ENCODE peak calls at places on chromosome 7, in six cellular contexts. T is A673, O is kidney, P is prostate gland, F is A549, U is tibial nerve. E is an unnamed sample.

GRCh38 chr7:391411-391951 is 101.5 kb downstream of the FOXL3 start:
- DNase-seq in T (no peak), O (peak; percentile 72), P (peak; percentile 58), F (no peak), U (no peak), E (no peak)

GRCh38 chr7:80530136-80530535 is 18.3 kb upstream of the GNAT3 start:
- DNase-seq in T (no peak), O (no peak), P (no peak), F (no peak), U (no peak), E (no peak)

GRCh38 chr7:84256481-84256880 is 61.9 kb upstream of the SEMA3A start:
- DNase-seq in T (no peak), O (no peak), P (no peak), F (no peak), U (no peak), E (no peak)

GRCh38 chr7:30430777-30431176 is 47.8 kb downstream of the NOD1 start:
- DNase-seq in T (no peak), O (peak; percentile 51), P (no peak), F (no peak), U (no peak), E (no peak)

GRCh38 chr7:155844526-155844925 is 32.3 kb upstream of the SHH start:
- DNase-seq in T (no peak), O (no peak), P (no peak), F (no peak), U (no peak), E (no peak)

GRCh38 chr7:149704507-149704906 is 68.9 kb downstream of the ZNF467 start:
- DNase-seq in T (no peak), O (no peak), P (no peak), F (no peak), U (no peak), E (no peak)

GRCh38 chr7:57414415-57414814 is 35.6 kb upstream of the ZNF716 start:
- DNase-seq in T (no peak), O (peak; percentile 37), P (no peak), F (no peak), U (no peak), E (no peak)

GRCh38 chr7:117118579-117119180 is 165.4 kb downstream of the ST7 start:
- DNase-seq in T (no peak), O (no peak), P (no peak), F (no peak), U (no peak), E (no peak)

GRCh38 chr7:47326808-47327207 is 255.1 kb downstream of the TNS3 start:
- DNase-seq in T (no peak), O (peak; percentile 76), P (no peak), F (no peak), U (no peak), E (no peak)

GRCh38 chr7:79806161-79806734 is 328.4 kb upstream of the GNAI1 start:
- DNase-seq in T (peak; percentile 25), O (no peak), P (no peak), F (no peak), U (no peak), E (no peak)

GRCh38 chr7:13920053-13920697 is 69.3 kb downstream of the ETV1 start:
- DNase-seq in T (peak; percentile 98), O (no peak), P (peak; percentile 51), F (peak; percentile 7), U (no peak), E (peak; percentile 27)

GRCh38 chr7:32206987-32207386 is 136.8 kb upstream of the PDE1C start:
- DNase-seq in T (peak; percentile 4), O (no peak), P (no peak), F (peak; percentile 40), U (no peak), E (peak; percentile 13)

GRCh38 chr7:52017802-52018679 is 701.4 kb upstream of the COBL start:
- DNase-seq in T (peak; percentile 1), O (no peak), P (no peak), F (peak; percentile 19), U (no peak), E (peak; percentile 23)

GRCh38 chr7:141231018-141231792 is 157.3 kb downstream of the TMEM178B start:
- DNase-seq in T (peak; percentile 70), O (peak; percentile 45), P (no peak), F (peak; percentile 19), U (no peak), E (peak; percentile 53)

GRCh38 chr7:157464111-157464970 is 127.5 kb downstream of the DNAJB6 start:
- DNase-seq in T (peak; percentile 51), O (no peak), P (no peak), F (no peak), U (no peak), E (no peak)

GRCh38 chr7:69374036-69374420 is 224.2 kb upstream of the AUTS2 start:
- DNase-seq in T (no peak), O (no peak), P (no peak), F (no peak), U (no peak), E (no peak)

GRCh38 chr7:44801890-44802289 is 5.4 kb downstream of the PPIA start:
- DNase-seq in T (no peak), O (no peak), P (no peak), F (no peak), U (no peak), E (no peak)

GRCh38 chr7:123410273-123410928 is 124.0 kb downstream of the IQUB start:
- DNase-seq in T (peak; percentile 12), O (no peak), P (peak; percentile 5), F (no peak), U (no peak), E (peak; percentile 40)

GRCh38 chr7:132783824-132784223 is 207.6 kb upstream of the PLXNA4 start:
- DNase-seq in T (peak; percentile 12), O (no peak), P (no peak), F (peak; percentile 67), U (no peak), E (no peak)

GRCh38 chr7:140619101-140619615 is 21.5 kb downstream of the DENND2A start:
- DNase-seq in T (no peak), O (no peak), P (no peak), F (no peak), U (no peak), E (no peak)

GRCh38 chr7:142385528-142386340 is 127.9 kb upstream of the PRSS58 start:
- DNase-seq in T (peak; percentile 78), O (peak; percentile 76), P (no peak), F (peak; percentile 34), U (no peak), E (peak; percentile 39)

GRCh38 chr7:29384277-29384676 is 179.4 kb upstream of the PRR15 start:
- DNase-seq in T (no peak), O (no peak), P (no peak), F (no peak), U (no peak), E (no peak)

GRCh38 chr7:155710530-155710929 is 66.1 kb downstream of the RBM33 start:
- DNase-seq in T (no peak), O (no peak), P (no peak), F (no peak), U (no peak), E (no peak)

GRCh38 chr7:6375346-6376101 is 72.2 kb downstream of the DAGLB start:
- DNase-seq in T (peak; percentile 46), O (no peak), P (no peak), F (no peak), U (no peak), E (no peak)

GRCh38 chr7:100835903-100836811 is 8.8 kb upstream of the EPHB4 start:
- DNase-seq in T (peak; percentile 98), O (peak; percentile 90), P (peak; percentile 45), F (no peak), U (no peak), E (no peak)

GRCh38 chr7:148783801-148784527 is 85.3 kb downstream of the CUL1 start:
- DNase-seq in T (no peak), O (no peak), P (peak; percentile 28), F (no peak), U (no peak), E (no peak)

GRCh38 chr7:45978731-45979211 is 57.7 kb upstream of the IGFBP3 start:
- DNase-seq in T (peak; percentile 6), O (no peak), P (no peak), F (no peak), U (no peak), E (no peak)
- H3K27ac ChIP-seq in T (no peak overlapping the region), O (no peak overlapping the region), P (peak overlapping the region; percentile 23), F (peak overlapping the region; percentile 97), U (no peak overlapping the region), E (peak overlapping the region; percentile 49)

GRCh38 chr7:128833939-128834310 is 3.7 kb downstream of the FLNC start:
- DNase-seq in T (no peak), O (no peak), P (no peak), F (no peak), U (no peak), E (no peak)
- H3K4me3 ChIP-seq in T (no peak overlapping the region), O (no peak overlapping the region), P (no peak overlapping the region), F (no peak overlapping the region), U (no peak overlapping the region), E (no peak overlapping the region)

GRCh38 chr7:86911703-86912102 is 147.8 kb downstream of the ELAPOR2 start:
- DNase-seq in T (peak; percentile 10), O (no peak), P (no peak), F (no peak), U (no peak), E (no peak)
- TF ChIP-seq CTCF in T (peak; percentile 35), O (no peak), P (no peak), F (no peak), U (no peak), E (no peak)

GRCh38 chr7:77453531-77453930 is 37.4 kb upstream of the GSAP start:
- DNase-seq in T (no peak), O (no peak), P (peak; percentile 17), F (no peak), U (no peak), E (no peak)

GRCh38 chr7:77456711-77457110 is 40.6 kb upstream of the GSAP start:
- DNase-seq in T (no peak), O (no peak), P (no peak), F (no peak), U (no peak), E (no peak)

GRCh38 chr7:77457779-77458178 is 41.6 kb upstream of the GSAP start:
- DNase-seq in T (no peak), O (no peak), P (no peak), F (no peak), U (no peak), E (no peak)

GRCh38 chr7:77455334-77455733 is 39.2 kb upstream of the GSAP start:
- DNase-seq in T (no peak), O (no peak), P (no peak), F (peak; percentile 68), U (peak; percentile 21), E (peak; percentile 42)

DNA sequence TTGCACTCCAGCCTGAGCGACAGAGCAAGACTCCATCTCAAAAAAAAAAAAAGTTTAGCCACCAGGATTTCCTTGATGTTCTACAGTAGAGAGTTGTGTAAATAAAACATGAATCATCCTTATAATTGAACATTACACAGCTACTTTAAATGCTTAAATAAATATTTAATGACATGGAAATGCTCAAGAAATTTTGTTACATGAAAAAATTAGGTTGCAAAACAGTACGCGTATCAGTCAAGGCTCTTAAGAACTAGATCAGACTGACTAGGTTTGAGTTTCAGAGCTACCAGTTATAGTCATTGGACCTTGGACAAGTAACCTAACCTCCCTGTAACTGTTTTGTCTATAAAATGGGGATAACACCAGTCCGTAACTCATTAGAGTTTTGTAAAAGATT is 38.7 kb upstream of the GSAP start:
- DNase-seq in T (no peak), O (no peak), P (no peak), F (no peak), U (no peak), E (no peak)
- H3K27ac ChIP-seq in T (no peak overlapping the region), O (no peak overlapping the region), P (no peak overlapping the region), F (peak overlapping the region; percentile 73), U (no peak overlapping the region), E (no peak overlapping the region)